ENCODE peak calls at places on chromosome 20, in seven cellular contexts. O is H9; E is cardiac muscle cell; H is A673; Q is CD8-positive, alpha-beta T cell; T is SJSA1; Y is uterus. A is an unnamed sample.

GRCh38 chr20:41386502-41387427 is 20.1 kb upstream of the EMILIN3 start:
- DNase-seq in Q (no peak), H (peak), T (no peak), E (no peak), O (no peak), Y (no peak), A (no peak)

GRCh38 chr20:30922129-30922528 is 335.3 kb upstream of the DEFB115 start:
- DNase-seq in O (no peak), H (no peak), Q (no peak), T (no peak), Y (no peak), E (no peak), A (no peak)

GRCh38 chr20:8375898-8376297 is 243.8 kb downstream of the PLCB1 start:
- DNase-seq in E (no peak), O (no peak), Y (no peak), H (no peak), Q (no peak), T (no peak), A (no peak)

GRCh38 chr20:45949542-45950329 is 15.3 kb downstream of the PCIF1 start:
- DNase-seq in Y (no peak), E (no peak), Q (no peak), H (no peak), T (peak), O (no peak), A (no peak)

GRCh38 chr20:4401601-4402000 is 320.1 kb upstream of the PRND start:
- DNase-seq in T (no peak), E (no peak), Q (no peak), H (no peak), Y (no peak), O (no peak), A (no peak)

GRCh38 chr20:9912858-9913434 is 74.1 kb upstream of the PAK5 start:
- DNase-seq in Y (peak), Q (no peak), T (no peak), O (peak), E (peak), H (peak), A (peak)

GRCh38 chr20:10671221-10671849 is 2.5 kb downstream of the JAG1 start:
- DNase-seq in H (peak), Q (no peak), T (peak), E (peak), Y (peak), O (peak), A (peak)

GRCh38 chr20:3238616-3239025 is 369 bp downstream of the SLC4A11 start:
- DNase-seq in E (no peak), H (peak), O (peak), T (no peak), Y (no peak), Q (peak), A (peak)

DNA sequence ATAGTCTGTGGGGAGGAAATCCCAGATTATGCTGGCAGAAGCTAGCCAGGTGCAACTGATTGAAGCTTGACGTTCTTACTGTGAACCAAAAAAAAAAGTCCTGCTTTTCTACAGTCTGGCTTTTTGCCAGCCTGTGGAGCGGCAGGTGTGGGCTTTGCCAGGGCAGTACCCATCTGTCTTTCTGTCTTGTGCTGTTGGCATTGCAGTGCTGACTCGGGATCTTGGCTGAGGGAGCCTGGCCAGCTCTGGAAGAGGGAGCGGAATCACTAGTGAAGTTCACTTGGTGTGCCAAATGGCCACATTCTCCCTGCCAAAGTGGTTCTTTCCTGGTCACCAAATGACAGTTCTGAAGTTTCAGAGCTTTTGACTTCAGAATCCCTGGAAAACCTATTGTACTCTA is 5.0 kb downstream of the KIF3B start:
- DNase-seq in T (no peak), E (no peak), O (no peak), H (no peak), Q (no peak), Y (no peak), A (no peak)
- H3K27ac ChIP-seq in T (no peak), E (no peak), O (no peak), H (no peak), Q (no peak), Y (no peak), A (peak)

GRCh38 chr20:63448050-63448449 is 24.4 kb downstream of the KCNQ2 start:
- DNase-seq in Y (no peak), Q (no peak), E (no peak), H (no peak), T (no peak), O (no peak), A (no peak)
- H3K27ac ChIP-seq in Y (no peak), Q (no peak), E (no peak), H (no peak), T (no peak), O (no peak), A (no peak)

GRCh38 chr20:38672504-38672903 is 51.8 kb upstream of the SLC32A1 start:
- DNase-seq in E (no peak), Y (no peak), T (no peak), H (no peak), O (no peak), Q (no peak), A (no peak)

GRCh38 chr20:38674178-38675133 is 49.8 kb upstream of the SLC32A1 start:
- DNase-seq in Q (peak), T (no peak), E (peak), H (peak), O (peak), Y (no peak), A (peak)

GRCh38 chr20:38673261-38673660 is 51.0 kb upstream of the SLC32A1 start:
- DNase-seq in Q (no peak), T (no peak), E (no peak), H (no peak), Y (no peak), O (no peak), A (no peak)

GRCh38 chr20:38671701-38672292 is 52.5 kb upstream of the SLC32A1 start:
- DNase-seq in E (no peak), H (no peak), Q (no peak), O (no peak), T (no peak), Y (no peak), A (no peak)

GRCh38 chr20:38673731-38674177 is 50.5 kb upstream of the SLC32A1 start:
- DNase-seq in Y (no peak), H (peak), Q (no peak), O (peak), E (peak), T (no peak), A (no peak)
- H3K27ac ChIP-seq in Y (no peak), H (no peak), Q (no peak), O (no peak), E (no peak), T (no peak), A (no peak)

DNA sequence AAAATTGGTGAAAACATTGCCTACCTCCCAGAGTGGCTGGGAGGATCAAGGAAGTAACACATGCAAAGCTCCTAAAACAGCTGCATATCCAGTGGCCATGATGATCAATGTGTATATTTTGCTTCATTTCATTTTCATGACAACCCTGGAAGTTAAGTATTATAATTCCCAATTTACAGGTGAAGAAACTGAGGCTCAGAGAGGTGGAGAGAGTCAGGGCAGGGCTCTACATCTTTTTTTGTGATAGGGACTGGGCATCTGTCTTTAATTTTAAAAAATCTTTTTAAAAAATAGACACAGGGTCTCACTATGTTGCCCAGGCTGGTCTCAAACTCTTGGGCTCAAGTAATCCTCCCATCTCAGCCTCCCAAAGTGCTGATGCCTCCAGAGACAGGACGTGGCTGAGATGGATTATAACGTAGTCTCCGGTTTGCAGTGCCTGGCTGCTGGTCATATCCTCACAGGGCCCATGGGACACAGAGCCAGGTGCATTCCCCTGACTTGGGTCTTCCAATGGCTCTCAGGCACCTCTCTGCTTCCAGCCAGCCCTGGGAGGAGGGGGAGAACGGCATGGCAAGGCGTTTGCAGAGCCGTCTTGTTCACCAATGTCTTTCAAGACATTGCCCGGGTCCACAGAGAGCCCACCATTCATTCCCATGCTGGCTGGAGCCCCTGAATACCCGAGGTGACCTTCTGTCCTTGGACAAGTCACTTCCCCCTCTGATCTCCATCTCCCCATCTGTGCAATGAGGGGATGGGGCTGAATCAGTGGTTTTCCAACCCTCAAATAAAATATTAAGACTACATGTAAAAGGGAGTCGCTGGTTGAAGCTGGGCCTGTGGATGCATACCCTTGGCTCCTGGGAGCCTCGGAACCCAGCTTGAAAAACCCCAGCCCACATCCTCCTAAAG is 38.4 kb downstream of the HNF4A start:
- DNase-seq in Q (no peak), Y (no peak), E (no peak), T (no peak), H (no peak), O (no peak), A (no peak)
- H3K27ac ChIP-seq in Q (no peak), Y (no peak), E (no peak), T (no peak), H (no peak), O (no peak), A (no peak)

DNA sequence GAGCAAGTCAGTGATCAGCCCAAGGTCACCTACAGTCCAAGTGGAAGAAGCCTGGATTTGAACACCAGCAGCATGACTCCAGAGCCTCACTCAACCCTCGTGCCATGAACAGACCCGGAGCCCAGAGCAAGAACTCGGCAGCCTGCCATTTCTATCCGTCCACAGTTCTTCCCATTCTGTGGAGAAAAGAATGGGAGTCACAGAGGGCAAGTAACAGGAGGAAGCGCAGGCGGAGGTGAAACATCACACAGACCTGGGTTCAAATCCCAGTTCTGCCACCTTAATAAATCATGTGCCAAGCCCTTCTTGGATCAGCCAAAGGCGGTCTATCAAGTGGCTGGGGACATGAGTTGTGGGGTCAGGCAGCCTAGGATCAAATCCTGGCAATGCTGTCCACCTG is 4.3 kb downstream of the PREX1 start:
- DNase-seq in H (no peak), E (no peak), Q (no peak), T (no peak), O (no peak), Y (no peak), A (no peak)
- H3K27ac ChIP-seq in H (peak), E (no peak), Q (peak), T (no peak), O (no peak), Y (no peak), A (no peak)

GRCh38 chr20:49166534-49167449 is 21.3 kb downstream of the STAU1 start:
- DNase-seq in E (no peak), Y (no peak), O (no peak), Q (no peak), H (no peak), T (no peak), A (no peak)
- H3K27ac ChIP-seq in E (peak), Y (peak), O (no peak), Q (no peak), H (no peak), T (no peak), A (no peak)

GRCh38 chr20:62376112-62377063 is 9.3 kb upstream of the LAMA5 start:
- DNase-seq in Q (no peak), E (peak), H (no peak), Y (peak), O (peak), T (peak), A (no peak)
- H3K27ac ChIP-seq in Q (no peak), E (peak), H (peak), Y (peak), O (no peak), T (peak), A (peak)

GRCh38 chr20:59625214-59625922 is 21.0 kb downstream of the PHACTR3 start:
- DNase-seq in O (no peak), H (no peak), Q (no peak), T (no peak), Y (no peak), E (no peak), A (no peak)

GRCh38 chr20:59622496-59622895 is 18.2 kb downstream of the PHACTR3 start:
- DNase-seq in E (no peak), H (no peak), T (no peak), Q (no peak), O (no peak), Y (no peak), A (no peak)

GRCh38 chr20:59623583-59623982 is 19.2 kb downstream of the PHACTR3 start:
- DNase-seq in Y (no peak), Q (no peak), E (no peak), O (no peak), T (no peak), H (no peak), A (no peak)

GRCh38 chr20:59623133-59623532 is 18.8 kb downstream of the PHACTR3 start:
- DNase-seq in Y (no peak), T (no peak), Q (no peak), H (no peak), O (no peak), E (no peak), A (no peak)

GRCh38 chr20:59624401-59624800 is 20.1 kb downstream of the PHACTR3 start:
- DNase-seq in T (no peak), O (no peak), E (no peak), Y (no peak), Q (no peak), H (no peak), A (no peak)
- H3K27ac ChIP-seq in T (no peak), O (no peak), E (no peak), Y (no peak), Q (no peak), H (no peak), A (no peak)

DNA sequence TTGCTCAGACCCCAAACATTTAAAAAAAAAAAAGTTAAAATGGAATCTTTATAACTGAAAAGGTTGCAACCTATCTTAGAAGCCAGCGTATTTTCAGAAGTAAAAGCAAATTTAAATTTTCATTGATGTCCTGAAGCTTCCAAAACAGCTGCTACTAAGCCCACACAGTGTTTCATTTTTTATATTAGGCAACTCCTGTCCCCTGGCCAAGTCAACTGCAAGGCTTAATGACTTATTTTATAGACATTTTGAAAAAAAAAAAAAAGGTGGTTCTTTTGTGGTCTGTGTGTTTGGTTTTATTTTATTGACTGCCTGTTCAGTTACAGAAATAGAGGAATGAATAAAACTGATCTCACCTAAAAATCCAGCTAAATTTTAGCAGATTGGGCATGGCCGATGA is 13.0 kb downstream of the CFAP61 start:
- DNase-seq in Y (no peak), T (no peak), Q (no peak), H (no peak), O (no peak), E (no peak), A (no peak)
- H3K27ac ChIP-seq in Y (no peak), T (no peak), Q (no peak), H (no peak), O (no peak), E (no peak), A (no peak)

A was measured in RWPE1.